ENCODE peak calls at places on chromosomes 5 and 9, in ten cellular contexts. K is NCI-H774, D is left ventricle myocardium inferior, B is mesothelial cell of epicardium, J is tibial artery, W is Right ventricle myocardium superior, T is fibroblast of lung, Z is GM04503, H is fibroblast of pulmonary artery, P is foreskin fibroblast. G is an unnamed sample.

GRCh38 chr5:50958852-50959457 is 292.5 kb downstream of the PARP8 start:
- DNase-seq in T (peak), W (no peak), H (peak), K (peak), B (no peak), D (no peak), P (peak), Z (no peak), J (no peak), G (peak)

GRCh38 chr9:100499866-100500265 is 26.9 kb downstream of the TMEFF1 start:
- DNase-seq in B (no peak), T (no peak), K (no peak), J (no peak), P (no peak), Z (no peak), H (no peak), D (no peak), W (no peak), G (no peak)

GRCh38 chr9:20238921-20239320 is 383.4 kb downstream of the MLLT3 start:
- DNase-seq in T (peak), P (peak), H (no peak), K (no peak), B (no peak), W (no peak), Z (no peak), J (no peak), D (no peak), G (no peak)

GRCh38 chr5:85204289-85204688 is 819.6 kb upstream of the EDIL3 start:
- DNase-seq in K (no peak), T (no peak), P (no peak), H (no peak), B (no peak), W (no peak), Z (no peak), J (peak), D (no peak), G (no peak)

GRCh38 chr5:142235050-142235797 is 89.6 kb downstream of the SPRY4 start:
- DNase-seq in Z (no peak), P (no peak), D (no peak), K (no peak), H (peak), B (no peak), T (no peak), J (peak), W (no peak), G (no peak)

GRCh38 chr9:19441730-19442129 is 32.9 kb downstream of the ACER2 start:
- DNase-seq in P (no peak), J (no peak), B (no peak), H (no peak), K (no peak), Z (no peak), D (no peak), W (no peak), T (no peak), G (no peak)

GRCh38 chr5:66738136-66738535 is 141.9 kb downstream of the MAST4 start:
- DNase-seq in P (no peak), W (no peak), H (no peak), B (no peak), T (no peak), D (no peak), Z (no peak), J (no peak), K (no peak), G (no peak)

GRCh38 chr9:71685988-71686387 is 82.3 kb downstream of the CEMIP2 start:
- DNase-seq in W (no peak), H (no peak), J (no peak), P (no peak), K (no peak), T (no peak), B (no peak), Z (no peak), D (no peak), G (no peak)

GRCh38 chr9:5112109-5112592 is 73.3 kb downstream of the INSL6 start:
- DNase-seq in T (no peak), Z (no peak), D (no peak), W (peak), B (no peak), J (peak), H (no peak), K (no peak), P (no peak), G (no peak)

GRCh38 chr9:134291452-134291881 is 34.8 kb upstream of the RXRA start:
- DNase-seq in T (no peak), H (no peak), D (peak), K (no peak), P (no peak), Z (no peak), W (peak), J (no peak), B (no peak), G (no peak)

GRCh38 chr5:167894631-167895472 is 396.6 kb upstream of the WWC1 start:
- DNase-seq in W (no peak), T (no peak), K (no peak), H (no peak), B (no peak), Z (no peak), P (no peak), J (no peak), D (no peak), G (no peak)